ENCODE peak calls at places on chromosome 9, in ten cellular contexts. L is stimulated activated CD4-positive, alpha-beta T cell treated with anti-CD3 and anti-CD28 coated beads, Interleukin-2, amount 100 ng/mL, for 48 hours; F is dermis blood vessel endothelial cell; M is stimulated activated effector memory CD8-positive, alpha-beta T cell treated with anti-CD3 and anti-CD28 coated beads, Interleukin-12 subunit alpha, Interleukin-12 subunit beta, amount 100 ng/mL, for 72 hours; P is cardiac muscle cell; I is HCEC 1CT; C is stromal cell of bone marrow; D is neural progenitor cell; K is SK-N-DZ; A is retina. B is an unnamed sample.

GRCh38 chr9:88215181-88216131 is 77.2 kb upstream of the SPATA31C2 start:
- DNase-seq in L (no peak), F (no peak), M (no peak), P (no peak), I (no peak), C (no peak), D (no peak), K (no peak), A (no peak), B (no peak)

GRCh38 chr9:89483592-89484474 is 14.1 kb downstream of the SEMA4D start:
- DNase-seq in L (peak; percentile 52), F (no peak), M (peak; percentile 77), P (no peak), I (no peak), C (no peak), D (no peak), K (no peak), A (peak; percentile 71), B (peak; percentile 68)

GRCh38 chr9:21398955-21399489 is 9.9 kb upstream of the IFNA8 start:
- DNase-seq in L (no peak), F (no peak), M (no peak), P (no peak), I (no peak), C (no peak), D (no peak), K (no peak), A (no peak), B (no peak)

GRCh38 chr9:130732131-130732530 is 38.6 kb downstream of the EXOSC2 start:
- DNase-seq in L (no peak), F (peak; percentile 43), M (no peak), P (peak; percentile 51), I (no peak), C (no peak), D (no peak), K (no peak), A (no peak), B (no peak)

GRCh38 chr9:91857831-91858669 is 92.0 kb downstream of the ROR2 start:
- DNase-seq in L (no peak), F (no peak), M (no peak), P (no peak), I (no peak), C (no peak), D (peak; percentile 63), K (no peak), A (peak; percentile 65), B (no peak)

GRCh38 chr9:16309350-16310271 is 560.9 kb downstream of the BNC2 start:
- DNase-seq in L (no peak), F (no peak), M (no peak), P (peak; percentile 67), I (no peak), C (no peak), D (peak; percentile 77), K (no peak), A (peak; percentile 80), B (no peak)

GRCh38 chr9:126886194-126886830 is 25.9 kb downstream of the ZBTB34 start:
- DNase-seq in L (no peak), F (no peak), M (no peak), P (no peak), I (no peak), C (no peak), D (no peak), K (no peak), A (peak; percentile 41), B (no peak)

GRCh38 chr9:91239367-91240111 is 122.2 kb downstream of the AUH start:
- DNase-seq in L (no peak), F (no peak), M (no peak), P (no peak), I (no peak), C (no peak), D (no peak), K (no peak), A (no peak), B (no peak)

GRCh38 chr9:31799953-31800609 is 584.4 kb upstream of the ACO1 start:
- DNase-seq in L (no peak), F (peak; percentile 71), M (no peak), P (peak; percentile 57), I (no peak), C (peak; percentile 16), D (peak; percentile 65), K (peak; percentile 52), A (peak; percentile 9), B (no peak)

GRCh38 chr9:34612788-34613390 is 992 bp upstream of the RPP25L start:
- DNase-seq in L (peak; percentile 71), F (peak; percentile 88), M (peak; percentile 87), P (peak; percentile 77), I (peak; percentile 72), C (peak; percentile 50), D (peak; percentile 94), K (peak; percentile 78), A (peak; percentile 85), B (peak; percentile 66)

GRCh38 chr9:88985616-88986015 is 5.7 kb upstream of the S1PR3 start:
- DNase-seq in L (no peak), F (no peak), M (no peak), P (no peak), I (no peak), C (no peak), D (no peak), K (no peak), A (no peak), B (no peak)

B was measured in CD8-positive, alpha-beta memory T cell.